ENCODE peak calls at places on chromosomes 11 and 22, in eight cellular contexts. L is fibroblast of lung, J is substantia nigra, B is transverse colon, T is kidney, I is RWPE1, K is ovary, G is foreskin keratinocyte. Y is an unnamed sample.

GRCh38 chr22:36334081-36334831 is 53.5 kb downstream of the MYH9 start:
- DNase-seq in K (no peak), L (peak), G (no peak), T (no peak), J (no peak), B (peak), I (no peak), Y (no peak)

GRCh38 chr11:14454861-14455632 is 44.6 kb downstream of the COPB1 start:
- DNase-seq in K (no peak), T (no peak), J (no peak), L (no peak), I (peak), B (no peak), G (no peak), Y (no peak)

GRCh38 chr22:46941958-46942815 is 179.7 kb downstream of the TBC1D22A start:
- DNase-seq in B (no peak), L (no peak), T (no peak), G (no peak), K (no peak), J (no peak), I (no peak), Y (no peak)

GRCh38 chr11:92129811-92130210 is 94.8 kb upstream of the FAT3 start:
- DNase-seq in K (no peak), L (peak), I (no peak), B (no peak), G (no peak), J (no peak), T (no peak), Y (no peak)

GRCh38 chr11:86162257-86162656 is 82.3 kb upstream of the EED start:
- DNase-seq in J (no peak), K (peak), I (no peak), L (peak), B (peak), G (no peak), T (peak), Y (no peak)

GRCh38 chr11:101129203-101129943 is at the start of gene PGR:
- DNase-seq in G (no peak), L (no peak), K (peak), I (peak), T (peak), J (no peak), B (peak), Y (peak)

GRCh38 chr11:17979770-17980371 is 33.0 kb downstream of the SERGEF start:
- DNase-seq in I (peak), T (no peak), B (no peak), G (no peak), L (no peak), J (no peak), K (no peak), Y (no peak)

GRCh38 chr22:17917490-17917983 is 106.8 kb downstream of the MICAL3 start:
- DNase-seq in I (no peak), J (no peak), B (peak), G (no peak), K (no peak), L (no peak), T (no peak), Y (no peak)

GRCh38 chr11:73949246-73949645 is 1.6 kb upstream of the DNAJB13 start:
- DNase-seq in T (peak), L (no peak), I (no peak), G (no peak), K (no peak), J (no peak), B (no peak), Y (no peak)

GRCh38 chr11:114219559-114220349 is 76.4 kb upstream of the NNMT start:
- DNase-seq in L (peak), T (no peak), K (no peak), I (peak), G (no peak), B (no peak), J (no peak), Y (no peak)

GRCh38 chr11:106827687-106828086 is 190.6 kb downstream of the GUCY1A2 start:
- DNase-seq in K (no peak), L (no peak), I (no peak), J (no peak), B (no peak), G (no peak), T (peak), Y (no peak)

GRCh38 chr11:31809857-31810778 is 1.0 kb downstream of the PAX6 start:
- DNase-seq in L (peak), I (peak), T (peak), K (no peak), B (no peak), J (no peak), G (no peak), Y (no peak)

GRCh38 chr22:33438273-33438672 is 380.1 kb upstream of the SYN3 start:
- DNase-seq in G (peak), T (no peak), B (no peak), J (no peak), I (peak), K (no peak), L (peak), Y (no peak)

GRCh38 chr11:33773399-33774355 is 643 bp downstream of the FBXO3 start:
- DNase-seq in I (peak), L (peak), B (no peak), G (no peak), J (no peak), T (no peak), K (no peak), Y (no peak)

GRCh38 chr11:83472328-83472727 is 186.2 kb upstream of the CCDC90B start:
- DNase-seq in J (no peak), L (no peak), I (no peak), B (no peak), K (no peak), T (no peak), G (no peak), Y (no peak)

GRCh38 chr11:124482362-124483147 is 37.1 kb upstream of the OR8B8 start:
- DNase-seq in G (peak), B (no peak), K (no peak), T (no peak), I (peak), L (peak), J (no peak), Y (no peak)

GRCh38 chr22:49965291-49966040 is 4.9 kb downstream of the PIM3 start:
- DNase-seq in K (peak), L (no peak), J (no peak), G (no peak), I (no peak), T (peak), B (peak), Y (no peak)

GRCh38 chr11:95884364-95884763 is 39.5 kb downstream of the MTMR2 start:
- DNase-seq in T (no peak), J (no peak), I (peak), L (peak), B (no peak), K (no peak), G (peak), Y (no peak)

GRCh38 chr22:24435323-24435645 is 7.9 kb downstream of the ADORA2A start:
- DNase-seq in J (no peak), G (no peak), L (no peak), B (no peak), I (no peak), K (no peak), T (no peak), Y (no peak)

GRCh38 chr11:119918356-119918755 is 189.4 kb upstream of the NECTIN1 start:
- DNase-seq in K (no peak), T (no peak), G (no peak), B (no peak), I (no peak), L (no peak), J (no peak), Y (no peak)

GRCh38 chr11:7520011-7520942 is 6.5 kb downstream of the PPFIBP2 start:
- DNase-seq in G (no peak), J (no peak), L (no peak), K (no peak), I (no peak), T (no peak), B (no peak), Y (no peak)

GRCh38 chr22:17829691-17830040 is 55.4 kb upstream of the BID start:
- DNase-seq in K (no peak), B (no peak), L (peak), J (no peak), T (no peak), I (no peak), G (no peak), Y (no peak)

GRCh38 chr11:214083-214482 is 6.6 kb downstream of the RIC8A start:
- DNase-seq in T (peak), B (no peak), G (no peak), I (no peak), L (no peak), K (no peak), J (no peak), Y (no peak)

GRCh38 chr22:33747576-33748180 is 172.6 kb downstream of the LARGE1 start:
- DNase-seq in J (no peak), K (peak), T (no peak), B (peak), L (no peak), I (no peak), G (no peak), Y (no peak)

GRCh38 chr11:65100674-65101350 is 4.8 kb downstream of the VPS51 start:
- DNase-seq in K (no peak), I (no peak), L (no peak), G (no peak), J (no peak), T (no peak), B (no peak), Y (no peak)

GRCh38 chr11:33874910-33875490 is 16.9 kb downstream of the LMO2 start:
- DNase-seq in I (no peak), K (no peak), T (no peak), J (no peak), B (no peak), G (no peak), L (no peak), Y (no peak)

GRCh38 chr11:69915501-69916250 is 96.5 kb upstream of the FGF3 start:
- DNase-seq in K (peak), B (peak), G (peak), L (peak), J (no peak), I (peak), T (peak), Y (peak)

GRCh38 chr11:126833020-126833419 is 167.6 kb downstream of the KIRREL3 start:
- DNase-seq in J (no peak), T (no peak), I (no peak), B (no peak), G (no peak), L (no peak), K (no peak), Y (no peak)

GRCh38 chr11:93861808-93862207 is 11.4 kb upstream of the VSTM5 start:
- DNase-seq in K (no peak), B (no peak), L (no peak), I (no peak), T (peak), G (no peak), J (no peak), Y (no peak)

GRCh38 chr22:37253164-37253660 is 9.1 kb upstream of the RAC2 start:
- DNase-seq in B (no peak), T (no peak), G (no peak), J (no peak), I (no peak), K (no peak), L (peak), Y (no peak)

GRCh38 chr11:20058749-20059458 is 101.4 kb downstream of the DBX1 start:
- DNase-seq in G (peak), I (no peak), T (no peak), K (no peak), L (peak), J (no peak), B (no peak), Y (no peak)

GRCh38 chr11:11416502-11416901 is 63.5 kb upstream of the CSNK2A3 start:
- DNase-seq in B (no peak), L (peak), T (no peak), G (no peak), J (no peak), I (no peak), K (no peak), Y (no peak)

GRCh38 chr11:61742391-61742790 is 10.0 kb upstream of the MYRF start:
- DNase-seq in K (no peak), J (no peak), T (peak), B (peak), I (no peak), G (no peak), L (no peak), Y (no peak)

GRCh38 chr11:43576834-43577521 is 103.6 kb upstream of the HSD17B12 start:
- DNase-seq in J (no peak), B (no peak), K (peak), T (no peak), L (peak), I (peak), G (no peak), Y (no peak)

GRCh38 chr22:44597616-44598015 is 99.6 kb upstream of the RTL6 start:
- DNase-seq in J (no peak), B (no peak), T (no peak), K (no peak), L (no peak), G (no peak), I (no peak), Y (no peak)

GRCh38 chr11:24400059-24400665 is 96.7 kb upstream of the LUZP2 start:
- DNase-seq in L (no peak), I (no peak), K (no peak), T (no peak), J (no peak), G (no peak), B (no peak), Y (no peak)

GRCh38 chr22:27107005-27107404 is 449.6 kb downstream of the MIAT start:
- DNase-seq in K (no peak), G (no peak), T (no peak), B (no peak), I (no peak), J (no peak), L (no peak), Y (no peak)

GRCh38 chr22:48939441-48940265 is 888.0 kb downstream of the BRD1 start:
- DNase-seq in T (no peak), I (no peak), K (no peak), G (no peak), J (no peak), B (peak), L (no peak), Y (no peak)

GRCh38 chr11:126585388-126586302 is 230.2 kb downstream of the ST3GAL4 start:
- DNase-seq in G (peak), I (peak), J (no peak), T (no peak), K (peak), B (peak), L (peak), Y (peak)

GRCh38 chr11:102926517-102926916 is 29.0 kb downstream of the MMP13 start:
- DNase-seq in T (no peak), B (peak), I (no peak), L (no peak), G (no peak), J (no peak), K (no peak), Y (no peak)

GRCh38 chr11:102929966-102930365 is 25.6 kb downstream of the MMP13 start:
- DNase-seq in L (no peak), J (no peak), I (no peak), T (no peak), G (no peak), B (no peak), K (no peak), Y (no peak)

GRCh38 chr11:102927624-102927990 is 27.9 kb downstream of the MMP13 start:
- DNase-seq in I (no peak), B (no peak), L (no peak), T (no peak), G (no peak), J (no peak), K (no peak), Y (no peak)

GRCh38 chr11:102926946-102927623 is 28.4 kb downstream of the MMP13 start:
- DNase-seq in G (no peak), J (no peak), T (no peak), I (no peak), K (no peak), B (no peak), L (no peak), Y (no peak)

DNA sequence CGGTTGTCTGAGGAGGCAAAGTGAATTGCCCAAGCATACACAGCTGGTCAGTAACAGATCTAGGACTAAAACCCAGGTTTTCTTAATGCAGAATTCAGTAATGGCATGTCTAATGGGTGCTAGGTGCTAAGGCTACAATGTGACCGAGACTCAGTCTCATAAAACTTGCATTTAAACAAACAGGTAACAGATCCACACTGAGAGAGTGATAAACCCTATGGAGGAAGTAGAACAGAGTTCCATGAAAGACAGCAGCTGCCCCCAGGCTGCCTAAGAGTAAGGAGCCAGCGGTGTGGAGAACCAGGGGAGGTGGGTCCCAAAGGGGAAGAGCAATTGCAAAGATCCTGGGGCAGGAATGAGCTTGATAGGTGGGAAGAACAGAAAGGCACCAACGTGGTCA is 27.3 kb downstream of the MMP13 start:
- DNase-seq in L (no peak), J (no peak), B (no peak), K (no peak), G (no peak), T (no peak), I (no peak), Y (no peak)
- H3K27ac ChIP-seq in L (no peak), J (no peak), B (no peak), K (no peak), G (no peak), T (peak), I (no peak), Y (no peak)

GRCh38 chr22:20857247-20857643 is 1.4 kb downstream of the PI4KA start:
- DNase-seq in G (no peak), T (no peak), J (no peak), L (no peak), I (no peak), B (no peak), K (no peak), Y (no peak)
- H3K27ac ChIP-seq in G (no peak), T (peak), J (no peak), L (peak), I (no peak), B (peak), K (no peak), Y (no peak)

GRCh38 chr11:67483498-67483798 is 622 bp downstream of the AIP start:
- DNase-seq in B (no peak), L (no peak), K (no peak), J (no peak), T (no peak), I (no peak), G (no peak), Y (no peak)

GRCh38 chr11:67482275-67482735 is 521 bp upstream of the AIP start:
- DNase-seq in J (no peak), L (no peak), B (no peak), T (peak), G (no peak), K (no peak), I (peak), Y (no peak)

GRCh38 chr11:67484847-67485311 is 2.1 kb downstream of the AIP start:
- DNase-seq in T (peak), I (no peak), J (no peak), G (no peak), L (no peak), B (peak), K (peak), Y (no peak)

GRCh38 chr11:67482736-67483497 is at the start of gene AIP:
- DNase-seq in J (peak), B (peak), G (peak), I (peak), L (peak), T (peak), K (peak), Y (peak)

DNA sequence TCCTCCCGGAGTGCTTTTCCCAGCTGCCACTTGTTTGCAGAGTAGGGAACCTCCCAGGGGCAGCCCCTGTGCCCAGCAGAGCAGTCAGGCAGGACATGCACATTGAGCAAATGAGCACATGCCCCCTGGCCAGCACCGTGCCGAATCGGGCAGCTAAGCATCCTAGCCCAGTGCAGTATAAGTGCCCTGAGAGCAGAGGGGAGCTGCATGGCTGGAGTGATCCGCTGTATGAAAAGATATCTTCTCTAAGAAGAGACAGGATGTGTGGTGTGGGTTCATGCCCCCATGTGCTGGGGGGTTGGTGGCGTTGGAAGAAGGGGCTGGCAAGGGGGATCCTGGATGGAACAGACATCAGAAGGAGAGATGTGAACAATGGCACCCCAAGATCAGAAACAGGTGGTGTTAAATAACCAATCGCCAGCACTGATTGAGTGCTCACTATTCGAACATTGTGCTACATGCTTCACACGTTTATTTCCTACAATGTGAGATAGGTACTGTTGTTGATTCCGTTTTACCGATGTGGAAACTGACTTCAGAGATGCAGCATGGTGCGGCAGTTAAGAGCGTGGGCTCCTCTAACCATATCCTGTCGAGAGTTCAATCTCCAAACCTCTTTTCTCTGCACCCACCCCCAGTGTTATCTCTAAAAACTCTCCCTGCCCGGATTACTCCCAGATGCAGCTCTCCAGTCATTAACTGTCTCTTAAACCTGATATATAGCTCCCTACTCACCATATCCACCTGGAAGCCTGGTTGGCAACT is 1.3 kb downstream of the AIP start:
- DNase-seq in B (peak), I (no peak), G (no peak), L (no peak), T (peak), K (no peak), J (no peak), Y (no peak)
- H3K27ac ChIP-seq in B (peak), I (peak), G (no peak), L (no peak), T (peak), K (no peak), J (peak), Y (no peak)

GRCh38 chr11:104332110-104332509 is 168.2 kb upstream of the PDGFD start:
- DNase-seq in L (no peak), J (peak), B (peak), K (no peak), T (no peak), G (no peak), I (no peak), Y (no peak)

GRCh38 chr11:104327864-104328513 is 164.0 kb upstream of the PDGFD start:
- DNase-seq in B (no peak), I (no peak), L (no peak), K (no peak), J (no peak), G (no peak), T (no peak), Y (no peak)

GRCh38 chr11:104329043-104329442 is 165.1 kb upstream of the PDGFD start:
- DNase-seq in I (no peak), T (no peak), B (no peak), L (no peak), G (no peak), K (no peak), J (no peak), Y (no peak)

GRCh38 chr11:104325093-104325492 is 161.1 kb upstream of the PDGFD start:
- DNase-seq in K (no peak), J (no peak), L (no peak), T (no peak), G (no peak), B (no peak), I (no peak), Y (no peak)

DNA sequence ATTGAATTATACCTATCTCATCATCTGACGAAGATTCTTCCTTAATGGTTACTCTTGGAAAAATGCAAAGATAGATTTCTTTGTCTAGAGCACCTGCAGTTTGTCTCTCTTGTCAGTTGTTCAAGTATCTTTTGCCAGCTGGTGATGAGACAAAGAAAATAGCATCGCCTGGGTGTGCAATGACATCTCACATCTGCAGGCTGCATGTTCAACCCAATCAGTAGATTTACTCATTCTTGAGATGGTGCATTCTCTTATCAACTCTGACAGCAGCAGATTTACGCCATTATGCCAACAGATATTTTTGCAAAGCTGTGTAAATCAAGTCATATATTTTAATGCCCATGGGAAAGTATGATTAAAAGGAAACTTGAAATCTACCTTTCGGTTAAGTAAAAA is 164.6 kb upstream of the PDGFD start:
- DNase-seq in L (no peak), K (no peak), B (no peak), T (no peak), J (no peak), I (no peak), G (no peak), Y (no peak)
- H3K27ac ChIP-seq in L (no peak), K (no peak), B (no peak), T (no peak), J (no peak), I (no peak), G (no peak), Y (no peak)

Y was measured in thoracic aorta.